ENCODE peak calls at places on chromosome 18, in seven cellular contexts. I is IMR-90; G is hepatocyte; R is H9; Q is CD4-positive, CD25-positive, alpha-beta regulatory T cell; W is psoas muscle; X is cardiac muscle cell. L is an unnamed sample. For H3K27me3 and H3K4me1, the result is how much of the 10 kb centered on the place peaks cover.

GRCh38 chr18:26415631-26416030 is 132.7 kb downstream of the KCTD1 start:
- DNase-seq in I (no peak), R (no peak), X (no peak), Q (no peak), G (no peak), W (no peak), L (no peak)

GRCh38 chr18:35376393-35376741 is 770 bp downstream of the ZNF396 start:
- DNase-seq in R (peak), Q (peak), I (no peak), X (peak), G (peak), W (peak), L (peak)

GRCh38 chr18:70132999-70133398 is 72.5 kb downstream of the RTTN start:
- DNase-seq in W (no peak), R (no peak), Q (no peak), G (peak), I (peak), X (peak), L (no peak)

GRCh38 chr18:44835555-44836156 is 155.0 kb downstream of the SETBP1 start:
- DNase-seq in Q (no peak), I (no peak), R (no peak), X (no peak), W (peak), G (no peak), L (no peak)

GRCh38 chr18:68796936-68797690 is 767 bp upstream of the CCDC102B start:
- DNase-seq in Q (no peak), R (no peak), G (no peak), W (no peak), X (peak), I (peak), L (no peak)

GRCh38 chr18:7452331-7452730 is 114.8 kb upstream of the PTPRM start:
- DNase-seq in R (peak), W (no peak), G (peak), Q (no peak), X (peak), I (peak), L (no peak)

GRCh38 chr18:78378403-78378802 is 601.2 kb upstream of the SALL3 start:
- DNase-seq in G (no peak), X (no peak), I (no peak), R (no peak), W (no peak), Q (no peak), L (no peak)

GRCh38 chr18:8019600-8019999 is 452.5 kb downstream of the PTPRM start:
- DNase-seq in X (no peak), G (no peak), Q (no peak), R (no peak), W (no peak), I (no peak), L (no peak)

GRCh38 chr18:59846814-59847490 is 52.8 kb upstream of the PMAIP1 start:
- DNase-seq in Q (peak), W (no peak), I (peak), R (peak), X (peak), G (peak), L (no peak)

GRCh38 chr18:70464343-70465114 is 175.7 kb downstream of the SOCS6 start:
- DNase-seq in X (peak), R (peak), Q (peak), W (peak), G (peak), I (peak), L (peak)

GRCh38 chr18:51537487-51537886 is 340.0 kb upstream of the MEX3C start:
- DNase-seq in W (no peak), I (no peak), Q (peak), G (peak), R (peak), X (peak), L (no peak)

GRCh38 chr18:60322591-60322990 is 50.0 kb downstream of the MC4R start:
- DNase-seq in W (no peak), I (no peak), R (no peak), G (no peak), X (no peak), Q (no peak), L (no peak)

GRCh38 chr18:48943333-48943732 is 7.4 kb downstream of the SMAD7 start:
- DNase-seq in X (no peak), Q (no peak), R (no peak), I (no peak), G (no peak), W (no peak), L (no peak)

GRCh38 chr18:3395466-3395865 is 54.5 kb upstream of the TGIF1 start:
- DNase-seq in I (no peak), R (no peak), X (no peak), G (no peak), W (no peak), Q (no peak), L (no peak)

GRCh38 chr18:12038082-12038660 is 55.5 kb upstream of the ANKRD62 start:
- DNase-seq in W (peak), X (peak), I (no peak), R (no peak), G (peak), Q (peak), L (peak)

GRCh38 chr18:8890957-8891464 is 185.7 kb downstream of the MTCL1 start:
- DNase-seq in W (no peak), Q (no peak), G (peak), I (peak), R (peak), X (peak), L (no peak)

GRCh38 chr18:79245517-79246001 is 150.2 kb upstream of the NFATC1 start:
- DNase-seq in Q (peak), I (no peak), R (no peak), W (no peak), G (no peak), X (no peak), L (peak)

GRCh38 chr18:31684279-31685096 is at the start of gene B4GALT6:
- DNase-seq in G (peak), R (peak), X (peak), Q (peak), I (no peak), W (peak), L (peak)

GRCh38 chr18:40577255-40577654 is 1377.8 kb upstream of the PIK3C3 start:
- DNase-seq in I (peak), Q (no peak), X (no peak), R (no peak), G (no peak), W (no peak), L (no peak)

GRCh38 chr18:58005036-58005435 is 39.0 kb upstream of the NEDD4L start:
- DNase-seq in X (no peak), W (no peak), G (no peak), I (peak), R (no peak), Q (no peak), L (no peak)

GRCh38 chr18:8426401-8426800 is 182.8 kb upstream of the RAB12 start:
- DNase-seq in R (peak), X (no peak), G (no peak), I (no peak), Q (peak), W (no peak), L (no peak)

GRCh38 chr18:59971871-59972270 is 72.1 kb downstream of the PMAIP1 start:
- DNase-seq in R (no peak), X (no peak), Q (no peak), I (no peak), W (no peak), G (no peak), L (no peak)

GRCh38 chr18:36328385-36328858 is 30.9 kb downstream of the FHOD3 start:
- DNase-seq in W (no peak), X (no peak), R (peak), I (no peak), Q (no peak), G (peak), L (no peak)

GRCh38 chr18:3852321-3852720 is 402.3 kb downstream of the TGIF1 start:
- DNase-seq in Q (no peak), R (no peak), X (no peak), G (no peak), I (no peak), W (no peak), L (no peak)

GRCh38 chr18:51279367-51279984 is 82.0 kb upstream of the MEX3C start:
- DNase-seq in I (no peak), Q (no peak), W (no peak), X (no peak), G (peak), R (no peak), L (no peak)

GRCh38 chr18:1438458-1438910 is 533.8 kb downstream of the ADCYAP1 start:
- DNase-seq in I (no peak), R (no peak), W (no peak), X (peak), G (no peak), Q (no peak), L (no peak)

GRCh38 chr18:12092398-12093229 is 1.0 kb upstream of the ANKRD62 start:
- DNase-seq in I (no peak), Q (no peak), R (peak), W (no peak), G (peak), X (no peak), L (no peak)

GRCh38 chr18:46279673-46280072 is 175.5 kb downstream of the HAUS1 start:
- DNase-seq in Q (no peak), I (no peak), G (no peak), X (no peak), W (no peak), R (no peak), L (no peak)

GRCh38 chr18:49447810-49448745 is 12.4 kb downstream of the DYM start:
- DNase-seq in I (peak), W (no peak), R (peak), Q (peak), G (peak), X (peak), L (peak)

GRCh38 chr18:58612239-58613055 is 16.4 kb downstream of the ALPK2 start:
- DNase-seq in W (no peak), G (no peak), X (no peak), I (no peak), Q (no peak), R (no peak), L (no peak)

GRCh38 chr18:68507781-68508180 is 207.1 kb downstream of the TMX3 start:
- DNase-seq in X (peak), G (no peak), Q (no peak), R (no peak), W (no peak), I (peak), L (no peak)

GRCh38 chr18:32669549-32670165 is 103.2 kb downstream of the KLHL14 start:
- DNase-seq in I (no peak), R (peak), W (no peak), G (no peak), Q (no peak), X (no peak), L (no peak)

GRCh38 chr18:50644807-50645206 is 84.9 kb downstream of the MAPK4 start:
- DNase-seq in W (no peak), Q (no peak), G (peak), I (no peak), X (peak), R (peak), L (no peak)

DNA sequence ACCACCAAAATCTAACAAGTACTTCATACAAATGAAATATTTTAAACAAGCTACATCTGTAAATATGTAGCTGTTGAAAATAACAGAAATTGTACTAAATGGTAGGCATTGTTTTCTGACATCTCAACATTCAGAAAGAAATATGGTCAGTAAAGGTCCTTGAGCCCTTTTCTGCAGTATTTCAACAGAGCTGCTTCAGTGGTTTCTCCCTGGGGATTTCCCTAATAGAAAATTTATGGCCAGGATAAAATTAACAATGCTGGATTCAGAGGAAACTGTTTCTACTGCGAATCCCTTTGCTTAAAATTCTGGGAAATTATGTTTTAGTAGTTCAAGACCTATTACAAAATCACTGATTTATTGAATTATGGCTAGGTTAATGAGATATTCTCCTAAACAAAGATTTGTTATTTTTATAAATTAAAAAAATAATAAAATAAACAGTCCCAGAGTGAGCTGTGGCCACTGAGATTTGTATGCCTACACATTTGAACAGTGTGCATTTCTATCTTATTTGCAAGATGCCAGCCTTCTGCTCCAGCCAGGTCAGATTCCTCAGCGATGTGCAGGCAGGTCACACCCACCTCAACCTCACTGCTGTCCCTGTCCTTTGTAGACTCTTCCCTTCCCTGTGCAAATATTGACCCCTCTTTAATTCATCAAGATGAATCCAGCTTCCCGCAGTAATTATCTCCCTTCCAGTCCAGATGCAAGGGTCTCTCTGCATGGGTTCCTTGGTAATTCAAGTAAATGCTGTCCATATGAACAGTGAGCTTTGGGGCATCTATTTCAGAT is 256.4 kb downstream of the PIEZO2 start:
- DNase-seq in X (peak), I (peak), R (no peak), G (no peak), W (no peak), Q (no peak), L (no peak)
- H3K27me3 ChIP-seq in X (under half), I (under half), R (under half), G (under half), W (under half), Q (under half), L (under half)

DNA sequence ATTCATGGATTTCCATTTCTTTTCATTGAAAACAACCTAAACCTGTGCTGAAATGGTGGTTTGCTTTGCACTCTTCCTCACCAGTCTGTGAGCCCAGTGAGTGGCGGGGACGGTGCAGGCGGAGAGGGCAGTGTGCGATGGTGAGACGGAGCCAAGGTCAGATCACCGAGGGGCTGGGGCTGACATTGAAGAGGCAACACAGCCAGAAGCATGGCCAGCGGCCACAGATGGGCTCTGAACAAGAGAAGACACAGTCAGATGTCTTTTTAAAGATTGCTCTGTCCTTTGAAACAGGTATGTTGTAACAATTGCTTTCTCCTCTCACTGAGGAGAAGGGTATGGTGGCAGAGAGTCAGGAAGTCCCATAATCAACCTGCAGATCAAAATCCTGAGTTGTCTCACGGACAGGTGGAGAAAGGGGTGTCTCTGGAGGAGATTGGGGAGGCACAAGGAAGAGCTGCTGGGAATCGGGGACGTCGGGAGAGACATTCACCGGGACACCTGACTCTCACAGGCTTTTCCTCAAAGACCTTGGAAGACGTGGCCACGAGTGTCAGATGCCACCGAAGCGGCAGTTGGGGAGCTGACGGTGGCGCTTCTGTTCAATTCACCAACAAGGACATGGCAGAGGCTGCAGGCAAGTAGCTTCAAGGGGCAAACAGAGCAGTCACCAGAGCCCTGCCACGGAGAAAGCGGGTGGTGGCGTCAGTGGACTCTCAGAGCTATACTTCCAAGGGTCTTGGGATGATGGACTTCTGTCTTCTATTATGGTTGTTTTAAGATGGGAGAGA is 12.1 kb upstream of the ZNF516 start:
- DNase-seq in Q (no peak), I (no peak), R (no peak), X (no peak), W (no peak), G (no peak), L (no peak)
- H3K4me1 ChIP-seq in Q (under half), I (under half), R (under half), X (under half), W (under half), G (under half), L (under half)

GRCh38 chr18:23648930-23649622 is 13.6 kb downstream of the ANKRD29 start:
- DNase-seq in G (no peak), R (no peak), W (no peak), I (no peak), X (no peak), Q (no peak), L (no peak)

GRCh38 chr18:23648456-23648855 is 14.3 kb downstream of the ANKRD29 start:
- DNase-seq in Q (no peak), W (no peak), G (no peak), R (no peak), I (no peak), X (no peak), L (no peak)

GRCh38 chr18:23645561-23645960 is 17.1 kb downstream of the ANKRD29 start:
- DNase-seq in W (no peak), X (no peak), I (no peak), R (no peak), Q (no peak), G (no peak), L (no peak)

GRCh38 chr18:23643815-23644214 is 18.9 kb downstream of the ANKRD29 start:
- DNase-seq in W (no peak), X (no peak), R (no peak), Q (no peak), G (no peak), I (no peak), L (no peak)

GRCh38 chr18:23646282-23646681 is 16.4 kb downstream of the ANKRD29 start:
- DNase-seq in I (no peak), R (no peak), W (no peak), Q (no peak), G (no peak), X (no peak), L (no peak)
- H3K27me3 ChIP-seq in I (under half), R (under half), W (under half), Q (under half), G (under half), X (under half), L (under half)

DNA sequence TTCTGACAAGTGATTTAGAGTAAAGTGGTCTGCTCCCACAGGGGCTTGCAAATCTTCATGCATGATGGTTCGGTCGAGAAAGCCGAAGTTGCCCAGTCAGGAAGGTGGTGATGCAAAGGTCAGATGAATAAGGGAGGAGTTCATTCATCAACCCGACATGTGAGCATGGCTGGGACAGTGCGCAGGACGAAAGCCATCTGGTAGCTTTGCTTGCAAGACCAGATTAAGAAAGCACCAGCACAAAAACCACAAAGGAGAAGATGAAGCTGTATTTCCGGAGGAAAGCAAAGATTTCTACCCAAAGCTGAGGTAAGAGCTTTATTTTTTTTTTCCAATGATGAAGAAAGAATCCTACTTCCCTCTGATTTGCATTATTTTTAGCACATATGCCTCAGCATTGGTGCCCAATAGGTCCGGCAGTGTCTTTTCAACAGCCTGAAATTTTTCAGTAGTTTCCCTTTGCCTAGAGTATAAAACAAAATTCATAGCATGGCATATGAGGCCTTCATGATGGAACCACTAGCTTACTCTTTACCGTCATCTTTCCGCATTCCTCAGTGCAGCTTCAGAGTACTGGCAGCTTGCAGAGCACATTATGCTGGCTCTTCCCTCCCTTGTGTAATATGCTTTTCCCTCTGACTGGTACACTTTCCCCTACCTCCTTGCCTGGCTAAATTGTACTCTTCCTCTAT is 112.0 kb upstream of the THOC1 start:
- DNase-seq in Q (no peak), R (no peak), G (no peak), I (peak), W (no peak), X (peak), L (no peak)
- H3K4me1 ChIP-seq in Q (under half), R (under half), G (under half), I (under half), W (under half), X (under half), L (under half)

DNA sequence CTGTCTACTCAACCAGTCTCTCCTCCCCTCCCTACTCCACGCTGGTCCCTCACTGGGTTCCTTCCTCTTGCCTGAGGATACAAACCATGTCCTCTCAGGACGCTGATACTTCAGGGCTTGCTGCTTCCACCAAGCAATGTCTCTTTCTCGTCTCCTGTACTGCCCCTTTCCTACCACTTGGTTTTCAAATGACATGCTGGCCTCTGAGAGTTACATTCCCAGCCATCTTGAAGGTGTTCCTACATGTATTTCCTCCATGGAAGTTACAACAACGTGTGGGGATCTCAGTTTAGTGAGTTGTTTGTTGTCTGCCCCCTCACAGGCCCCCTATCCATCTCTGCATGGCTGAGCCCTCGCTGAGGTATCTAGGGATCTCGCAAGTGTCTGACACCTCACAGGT is 334.5 kb upstream of the SKOR2 start:
- DNase-seq in X (no peak), R (no peak), W (no peak), I (no peak), Q (no peak), G (no peak), L (no peak)
- H3K27me3 ChIP-seq in X (under half), R (under half), W (under half), I (under half), Q (under half), G (under half), L (under half)

DNA sequence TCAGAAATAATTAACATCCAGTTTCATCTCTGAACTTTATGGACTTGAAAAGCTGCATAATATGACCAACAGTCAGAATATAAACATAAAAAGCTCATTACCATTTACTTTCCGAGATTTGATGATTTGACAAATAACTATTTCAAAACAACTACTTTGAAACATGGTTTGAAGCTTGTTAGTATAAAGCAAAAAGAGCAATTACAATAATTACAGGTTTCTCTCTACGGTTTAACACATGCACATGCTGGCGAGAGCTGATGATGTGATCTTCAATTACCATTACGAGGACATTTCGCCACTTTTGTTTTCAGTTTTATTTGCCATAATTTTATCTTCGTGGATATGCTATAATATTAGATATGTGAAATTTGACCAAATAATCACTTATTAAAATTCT is 270.2 kb downstream of the TCF4 start:
- DNase-seq in R (no peak), W (no peak), G (no peak), X (no peak), I (no peak), Q (no peak), L (no peak)
- H3K4me1 ChIP-seq in R (under half), W (half or more), G (under half), X (under half), I (under half), Q (under half), L (under half)

GRCh38 chr18:21934766-21935015 is 194.1 kb downstream of the MIB1 start:
- DNase-seq in Q (no peak), G (no peak), R (no peak), X (no peak), W (no peak), I (no peak), L (no peak)
- H3K27me3 ChIP-seq in Q (under half), G (under half), R (under half), X (under half), W (under half), I (under half), L (under half)

GRCh38 chr18:13242797-13243196 is 24.2 kb downstream of the LDLRAD4 start:
- DNase-seq in I (no peak), X (no peak), R (peak), G (no peak), W (no peak), Q (no peak), L (no peak)
- H3K4me1 ChIP-seq in I (under half), X (under half), R (under half), G (under half), W (under half), Q (under half), L (under half)

L was measured in CD4-positive, alpha-beta memory T cell.